ENCODE peak calls at places on chromosomes 2 and 18, in ten cellular contexts. I is A549, L is Panc1, Y is heart left ventricle, Q is PC-3, N is K562, B is mucosa of descending colon, J is lower lobe of right lung, V is hepatocyte, R is cardiac fibroblast. T is an unnamed sample.

GRCh38 chr2:240956935-240957655 is 41.3 kb upstream of the SNED1 start:
- DNase-seq in Q (no peak), V (no peak), L (no peak), B (no peak), Y (peak), I (no peak), R (no peak), J (no peak), N (no peak), T (no peak)

GRCh38 chr2:143433158-143433557 is 303.9 kb downstream of the ARHGAP15 start:
- DNase-seq in L (no peak), Y (no peak), B (no peak), I (no peak), N (no peak), J (no peak), Q (no peak), R (peak), V (no peak), T (no peak)

GRCh38 chr18:9628984-9629383 is 14.6 kb upstream of the PPP4R1 start:
- DNase-seq in B (no peak), J (no peak), N (no peak), V (no peak), Y (no peak), L (no peak), Q (no peak), R (no peak), I (no peak), T (no peak)

GRCh38 chr2:46114981-46115380 is 182.2 kb upstream of the EPAS1 start:
- DNase-seq in N (no peak), V (no peak), L (no peak), Y (no peak), I (no peak), Q (no peak), J (no peak), B (no peak), R (peak), T (no peak)

GRCh38 chr2:55901322-55901721 is 22.3 kb downstream of the EFEMP1 start:
- DNase-seq in V (peak), Y (no peak), R (peak), I (no peak), L (no peak), J (no peak), B (no peak), Q (peak), N (peak), T (peak)

GRCh38 chr2:100875516-100876230 is 55.7 kb downstream of the NPAS2 start:
- DNase-seq in I (no peak), Y (no peak), V (peak), Q (no peak), J (no peak), B (no peak), L (no peak), N (no peak), R (no peak), T (peak)

GRCh38 chr2:130985831-130986649 is 107.2 kb downstream of the FAM168B start:
- DNase-seq in V (no peak), L (no peak), B (no peak), J (no peak), N (no peak), Q (no peak), Y (no peak), R (no peak), I (no peak), T (no peak)

GRCh38 chr18:2847341-2848144 is 737 bp downstream of the EMILIN2 start:
- DNase-seq in I (no peak), Y (peak), Q (no peak), N (peak), V (peak), J (peak), B (peak), L (no peak), R (peak), T (no peak)

GRCh38 chr18:36354989-36355388 is 57.5 kb downstream of the FHOD3 start:
- DNase-seq in B (no peak), V (no peak), J (no peak), R (no peak), N (no peak), Y (no peak), I (no peak), Q (peak), L (no peak), T (peak)

GRCh38 chr2:240421396-240421795 is 14.1 kb upstream of the GPC1 start:
- DNase-seq in J (no peak), Y (no peak), Q (no peak), R (no peak), L (no peak), N (no peak), V (no peak), B (no peak), I (no peak), T (no peak)

GRCh38 chr18:3037423-3037915 is 24.5 kb upstream of the LPIN2 start:
- DNase-seq in Y (no peak), J (no peak), L (peak), V (peak), I (peak), Q (peak), R (peak), B (no peak), N (peak), T (peak)

GRCh38 chr2:212282596-212283330 is 255.8 kb downstream of the ERBB4 start:
- DNase-seq in Y (no peak), I (no peak), B (no peak), L (no peak), V (no peak), Q (no peak), R (peak), J (no peak), N (no peak), T (peak)

GRCh38 chr2:47039502-47039870 is 115.6 kb downstream of the STPG4 start:
- DNase-seq in Q (no peak), B (no peak), R (no peak), L (no peak), V (no peak), N (no peak), Y (no peak), I (no peak), J (no peak), T (no peak)

GRCh38 chr2:199659207-199659606 is 191.8 kb downstream of the FTCDNL1 start:
- DNase-seq in B (no peak), R (peak), L (no peak), Q (no peak), N (peak), Y (peak), J (peak), I (no peak), V (peak), T (no peak)

GRCh38 chr2:10414000-10414451 is 34.1 kb downstream of the ODC1 start:
- DNase-seq in J (no peak), I (no peak), N (no peak), R (no peak), B (peak), Q (peak), V (no peak), Y (no peak), L (no peak), T (peak)

GRCh38 chr2:16635796-16636699 is 29.6 kb downstream of the CYRIA start:
- DNase-seq in V (no peak), B (no peak), Q (no peak), I (no peak), J (no peak), R (no peak), Y (no peak), L (no peak), N (peak), T (no peak)
- TF ChIP-seq CTCF in V (no peak), B (no peak), Q (no peak), I (no peak), J (no peak), R (no peak), Y (no peak), L (no peak), N (no peak), T (no peak)

GRCh38 chr18:70195014-70195614 is 10.4 kb downstream of the RTTN start:
- DNase-seq in N (no peak), I (no peak), R (no peak), J (no peak), L (no peak), V (peak), Q (no peak), Y (no peak), B (no peak), T (no peak)
- H3K4me3 ChIP-seq in N (no peak), I (no peak), R (no peak), J (no peak), L (no peak), V (no peak), Q (no peak), Y (no peak), B (no peak), T (no peak)

GRCh38 chr2:162316590-162316989 is 1.9 kb downstream of the IFIH1 start:
- DNase-seq in N (no peak), L (no peak), R (no peak), B (no peak), I (no peak), J (no peak), V (no peak), Y (no peak), Q (no peak), T (no peak)

GRCh38 chr2:162308747-162309503 is 9.6 kb downstream of the IFIH1 start:
- DNase-seq in N (no peak), R (no peak), J (no peak), Y (no peak), L (no peak), V (no peak), B (no peak), Q (peak), I (no peak), T (peak)

GRCh38 chr2:162317058-162317742 is 1.3 kb downstream of the IFIH1 start:
- DNase-seq in N (no peak), I (no peak), J (no peak), Q (peak), L (no peak), Y (no peak), R (no peak), B (no peak), V (no peak), T (no peak)

GRCh38 chr2:162317910-162318279 is 589 bp downstream of the IFIH1 start:
- DNase-seq in N (peak), I (no peak), R (peak), V (peak), Q (peak), J (peak), B (peak), L (no peak), Y (no peak), T (peak)

GRCh38 chr2:162312853-162313252 is 5.6 kb downstream of the IFIH1 start:
- DNase-seq in J (no peak), B (no peak), V (no peak), N (no peak), Q (no peak), R (no peak), I (no peak), L (no peak), Y (no peak), T (no peak)
- TF ChIP-seq CTCF in J (no peak), B (no peak), V (no peak), N (no peak), Q (no peak), R (no peak), I (no peak), L (no peak), Y (no peak), T (no peak)

GRCh38 chr2:8477511-8478132 is 204.2 kb upstream of the ID2 start:
- DNase-seq in Y (no peak), Q (peak), L (no peak), R (no peak), N (no peak), B (no peak), V (no peak), I (no peak), J (peak), T (no peak)
- H3K4me3 ChIP-seq in Y (no peak), Q (no peak), L (no peak), R (no peak), N (no peak), B (no peak), V (no peak), I (no peak), J (no peak), T (no peak)

DNA sequence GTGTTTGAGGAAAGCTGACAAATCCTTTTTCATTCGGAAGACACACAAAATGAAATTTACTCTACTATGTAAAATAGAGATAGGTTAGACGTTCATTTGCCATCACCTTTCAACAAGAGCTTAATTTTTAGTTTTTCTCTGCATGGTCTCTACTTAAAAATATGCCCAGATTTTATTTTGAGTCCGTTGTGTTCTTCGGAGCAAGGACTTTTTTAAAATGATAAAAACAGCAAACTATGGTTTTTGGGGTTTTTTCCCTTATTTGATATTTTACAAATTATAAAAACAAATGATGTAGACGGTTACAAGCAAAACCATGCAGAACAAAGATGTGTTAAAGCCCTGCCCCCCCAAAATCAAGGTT is 53.3 kb upstream of the RBM44 start:
- DNase-seq in B (no peak), L (no peak), J (no peak), R (no peak), N (no peak), I (no peak), Q (no peak), Y (no peak), V (no peak), T (no peak)
- TF ChIP-seq CTCF in B (no peak), L (peak), J (peak), R (no peak), N (no peak), I (no peak), Q (no peak), Y (no peak), V (no peak), T (no peak)